ENCODE peak calls at places on chromosomes 4 and X, in four cellular contexts. N is sigmoid colon, M is H9, A is brain microvascular endothelial cell. S is an unnamed sample.

GRCh38 chrX:82775426-82775825 is 732.7 kb upstream of the POU3F4 start:
- DNase-seq in N (no peak), M (no peak), A (no peak), S (no peak)

GRCh38 chrX:108740299-108740774 is 4.0 kb upstream of the IRS4 start:
- DNase-seq in N (no peak), M (no peak), A (no peak), S (no peak)

GRCh38 chr4:22434895-22435294 is 81.0 kb downstream of the ADGRA3 start:
- DNase-seq in N (no peak), M (peak), A (peak), S (peak)

GRCh38 chrX:14064632-14065432 is 35.1 kb upstream of the GEMIN8 start:
- DNase-seq in N (no peak), M (no peak), A (peak), S (no peak)

GRCh38 chrX:18012974-18013373 is 151.9 kb upstream of the RAI2 start:
- DNase-seq in N (no peak), M (no peak), A (no peak), S (no peak)

GRCh38 chr4:169619958-169620845 is at the start of gene CLCN3:
- DNase-seq in N (peak), M (peak), A (peak), S (peak)

GRCh38 chr4:38082424-38083374 is 122.5 kb downstream of the PTTG2 start:
- DNase-seq in N (no peak), M (no peak), A (peak), S (no peak)

GRCh38 chr4:71396382-71396781 is 57.6 kb downstream of the SLC4A4 start:
- DNase-seq in N (no peak), M (no peak), A (peak), S (no peak)

GRCh38 chr4:8303485-8304281 is 34.1 kb downstream of the HTRA3 start:
- DNase-seq in N (peak), M (no peak), A (peak), S (no peak)

GRCh38 chr4:69360271-69360670 is 80.0 kb downstream of the UGT2B28 start:
- DNase-seq in N (no peak), M (no peak), A (no peak), S (no peak)

GRCh38 chrX:1534321-1535168 is 2.4 kb downstream of the P2RY8 start:
- DNase-seq in N (no peak), M (peak), A (no peak), S (peak)

GRCh38 chrX:41381685-41382084 is 47.7 kb downstream of the DDX3X start:
- DNase-seq in N (peak), M (peak), A (peak), S (no peak)

GRCh38 chr4:1293531-1293941 is 3.8 kb downstream of the MAEA start:
- DNase-seq in N (no peak), M (no peak), A (no peak), S (peak)

GRCh38 chrX:40282901-40283674 is 185.3 kb upstream of the BCOR start:
- DNase-seq in N (no peak), M (no peak), A (no peak), S (no peak)

GRCh38 chr4:67869580-67870190 is 14.1 kb downstream of the TMPRSS11D start:
- DNase-seq in N (no peak), M (no peak), A (no peak), S (no peak)

GRCh38 chr4:2934077-2934812 is 29.0 kb downstream of the NOP14 start:
- DNase-seq in N (peak), M (no peak), A (peak), S (peak)

GRCh38 chrX:2928127-2928582 is 984 bp downstream of the ARSD start:
- DNase-seq in N (peak), M (peak), A (peak), S (no peak)

GRCh38 chr4:80027611-80028010 is 45.4 kb downstream of the ANTXR2 start:
- DNase-seq in N (no peak), M (no peak), A (no peak), S (no peak)

GRCh38 chr4:154018659-154019058 is 229.8 kb upstream of the SFRP2 start:
- DNase-seq in N (no peak), M (peak), A (no peak), S (no peak)

GRCh38 chr4:158161561-158162354 is 11.1 kb downstream of the GASK1B start:
- DNase-seq in N (peak), M (no peak), A (peak), S (no peak)

GRCh38 chrX:12488220-12488619 is 303.0 kb upstream of the PRPS2 start:
- DNase-seq in N (no peak), M (no peak), A (no peak), S (no peak)

DNA sequence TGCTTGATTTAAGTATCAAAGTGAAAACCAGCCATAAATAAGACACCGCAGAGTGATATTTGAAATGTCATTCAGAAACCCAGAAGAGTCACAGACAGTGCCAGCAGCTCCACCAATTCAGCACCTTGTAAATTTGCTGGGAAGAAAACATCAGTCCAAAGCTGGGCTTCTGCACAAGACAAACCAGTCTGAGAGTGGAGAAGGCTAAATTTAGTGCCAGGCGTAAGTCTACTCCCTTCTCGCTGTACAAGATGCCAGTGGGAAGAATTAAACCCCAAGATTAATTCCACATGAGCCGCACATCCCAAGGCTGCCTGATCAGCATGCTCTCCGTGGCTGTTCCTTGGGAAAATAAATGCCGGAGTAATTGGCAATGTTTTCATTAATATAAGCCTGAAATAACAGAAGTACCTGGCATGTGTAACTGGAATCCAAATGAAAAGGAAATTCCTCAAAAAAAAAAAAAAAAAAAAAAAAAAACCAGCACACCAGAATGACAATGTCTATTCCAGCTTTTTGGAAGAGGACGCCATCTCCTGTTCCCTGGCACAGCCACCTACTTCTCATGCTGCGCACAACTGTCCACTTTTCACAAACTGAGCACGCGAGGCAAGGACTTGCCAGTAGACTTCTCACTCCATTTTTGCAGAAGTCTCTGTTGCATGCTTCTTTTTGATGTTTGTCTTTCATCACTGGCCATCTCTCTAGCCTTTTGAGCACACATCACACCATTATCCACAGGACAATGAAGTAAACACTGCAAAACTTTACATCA is 95.6 kb downstream of the NSUN7 start:
- DNase-seq in N (peak), M (no peak), A (no peak), S (no peak)
- TF ChIP-seq CTCF in N (no peak), M (no peak), A (no peak), S (no peak)

GRCh38 chr4:144817081-144817480 is 171.1 kb downstream of the HHIP start:
- DNase-seq in N (no peak), M (no peak), A (no peak), S (no peak)

GRCh38 chr4:144818136-144818535 is 172.2 kb downstream of the HHIP start:
- DNase-seq in N (no peak), M (no peak), A (no peak), S (no peak)

GRCh38 chr4:144820115-144820514 is 174.2 kb downstream of the HHIP start:
- DNase-seq in N (no peak), M (no peak), A (peak), S (no peak)

GRCh38 chr4:144819591-144819990 is 173.6 kb downstream of the HHIP start:
- DNase-seq in N (no peak), M (no peak), A (no peak), S (no peak)

GRCh38 chr4:144816668-144817067 is 170.7 kb downstream of the HHIP start:
- DNase-seq in N (no peak), M (no peak), A (no peak), S (no peak)
- TF ChIP-seq CTCF in N (no peak), M (no peak), A (no peak), S (no peak)

GRCh38 chr4:84497835-84498202 is 1.3 kb downstream of the NKX6-1 start:
- DNase-seq in N (no peak), M (peak), A (no peak), S (no peak)

GRCh38 chr4:84496356-84497219 is 2.5 kb downstream of the NKX6-1 start:
- DNase-seq in N (no peak), M (peak), A (no peak), S (peak)

GRCh38 chr4:84497220-84497834 is 1.8 kb downstream of the NKX6-1 start:
- DNase-seq in N (no peak), M (peak), A (no peak), S (peak)

GRCh38 chr4:84494518-84494917 is 4.6 kb downstream of the NKX6-1 start:
- DNase-seq in N (no peak), M (no peak), A (no peak), S (no peak)

GRCh38 chr4:84495448-84496221 is 3.5 kb downstream of the NKX6-1 start:
- DNase-seq in N (no peak), M (peak), A (no peak), S (peak)
- TF ChIP-seq CTCF in N (no peak), M (no peak), A (no peak), S (no peak)

GRCh38 chr4:139083533-139084424 is 68.2 kb downstream of the NOCT start:
- DNase-seq in N (peak), M (peak), A (peak), S (peak)
- TF ChIP-seq CTCF in N (no peak), M (peak), A (peak), S (peak)

GRCh38 chr4:26723216-26723615 is 137.4 kb upstream of the STIM2 start:
- DNase-seq in N (no peak), M (no peak), A (no peak), S (peak)
- TF ChIP-seq CTCF in N (no peak), M (no peak), A (no peak), S (no peak)

DNA sequence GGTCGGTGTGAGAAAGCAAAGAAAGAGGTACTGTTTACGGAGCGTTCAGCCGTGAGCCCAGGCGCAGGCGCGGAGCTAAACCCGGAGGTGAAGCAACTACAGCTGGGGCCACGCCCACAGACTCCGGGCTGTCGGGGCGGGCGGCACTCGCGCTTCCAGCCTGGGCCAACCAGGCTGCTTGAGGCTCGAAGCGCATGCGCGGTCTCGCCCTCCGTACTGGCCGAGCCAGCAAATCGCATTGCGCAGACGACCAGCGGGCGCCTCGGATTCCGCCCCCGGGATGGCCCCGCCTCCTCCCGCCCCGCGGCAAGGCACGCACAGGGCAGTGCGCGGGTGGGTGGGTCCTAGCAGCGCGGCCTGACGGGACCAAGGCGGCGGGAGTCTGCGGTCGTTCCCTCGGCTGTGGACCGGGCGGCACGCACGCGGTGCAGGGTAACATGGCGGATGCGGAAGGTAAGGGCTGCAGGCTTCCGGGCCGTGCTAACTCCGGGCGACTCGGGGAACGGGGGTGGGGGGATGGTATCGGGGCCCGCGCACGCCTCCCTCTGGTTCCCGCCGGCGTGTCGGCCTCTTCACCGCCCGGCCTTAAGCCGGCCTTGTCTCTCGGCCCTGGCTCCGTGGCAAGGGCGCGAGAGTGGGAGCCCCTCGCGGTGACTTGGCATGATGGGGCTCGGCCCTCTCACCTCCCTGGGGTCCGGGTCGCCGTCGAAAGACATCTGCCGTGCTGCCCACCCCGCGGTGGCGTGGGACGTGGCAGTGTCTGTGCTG is at the start of gene DKC1:
- DNase-seq in N (peak), M (peak), A (peak), S (peak)
- TF ChIP-seq CTCF in N (no peak), M (peak), A (peak), S (no peak)

GRCh38 chr4:31788676-31789075 is 1068.5 kb downstream of the PCDH7 start:
- DNase-seq in N (no peak), M (no peak), A (no peak), S (no peak)

GRCh38 chr4:31791666-31792065 is 1071.5 kb downstream of the PCDH7 start:
- DNase-seq in N (no peak), M (no peak), A (no peak), S (no peak)

GRCh38 chr4:31793907-31794306 is 1073.7 kb downstream of the PCDH7 start:
- DNase-seq in N (no peak), M (no peak), A (no peak), S (no peak)
- TF ChIP-seq CTCF in N (no peak), M (peak), A (peak), S (no peak)

GRCh38 chr4:40283968-40284367 is 51.2 kb upstream of the CHRNA9 start:
- DNase-seq in N (peak), M (no peak), A (no peak), S (peak)
- TF ChIP-seq CTCF in N (no peak), M (no peak), A (no peak), S (no peak)

GRCh38 chr4:117447925-117448324 is 362.5 kb upstream of the TRAM1L1 start:
- DNase-seq in N (no peak), M (peak), A (no peak), S (no peak)
- TF ChIP-seq CTCF in N (no peak), M (peak), A (peak), S (peak)

GRCh38 chr4:11949355-11949754 is 520.7 kb upstream of the HS3ST1 start:
- DNase-seq in N (no peak), M (no peak), A (no peak), S (no peak)

DNA sequence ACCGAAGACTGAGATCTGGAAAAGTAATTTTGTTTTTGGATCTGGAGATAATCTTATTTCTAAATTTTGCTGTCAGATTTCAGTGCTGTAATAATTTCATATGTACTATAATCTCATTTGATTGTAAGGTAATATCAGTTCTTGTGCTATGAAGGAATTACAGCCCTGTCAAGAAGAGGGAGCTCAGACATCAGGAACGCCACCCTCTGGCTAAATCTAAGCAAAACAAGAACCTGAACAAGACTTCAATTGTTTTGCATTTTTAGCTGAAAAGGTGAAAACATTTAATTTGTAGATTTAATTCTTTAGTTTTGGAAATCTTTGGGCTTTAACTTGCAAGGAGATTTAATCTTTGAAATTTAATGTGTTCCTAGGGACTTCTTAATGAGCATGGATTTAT is 525.4 kb upstream of the HS3ST1 start:
- DNase-seq in N (no peak), M (no peak), A (no peak), S (no peak)
- TF ChIP-seq CTCF in N (no peak), M (peak), A (peak), S (no peak)